ENCODE peak calls at places on chromosome 5, in six cellular contexts. Z is Peyer's patch, Y is A549, I is transverse colon, L is heart left ventricle, M is IMR-90. C is an unnamed sample.
A peak's percentile ranks its signal among the peaks of the same experiment; 100 is the strongest.

GRCh38 chr5:42949348-42950090 is 90.6 kb downstream of the ANXA2R start:
- DNase-seq in Z (peak; percentile 79), Y (peak; percentile 80), I (peak; percentile 76), L (peak; percentile 64), M (peak; percentile 83), C (peak; percentile 91)

GRCh38 chr5:147805030-147805454 is 22.5 kb upstream of the JAKMIP2 start:
- DNase-seq in Z (peak; percentile 35), Y (no peak), I (peak; percentile 17), L (peak; percentile 27), M (no peak), C (no peak)

GRCh38 chr5:151772029-151772867 is 494 bp downstream of the G3BP1 start:
- DNase-seq in Z (peak; percentile 48), Y (peak; percentile 28), I (peak; percentile 56), L (peak; percentile 49), M (no peak), C (peak; percentile 46)

GRCh38 chr5:54882101-54882500 is 103.3 kb downstream of the ESM1 start:
- DNase-seq in Z (no peak), Y (no peak), I (no peak), L (no peak), M (no peak), C (no peak)

GRCh38 chr5:134019636-134020035 is 14.9 kb upstream of the VDAC1 start:
- DNase-seq in Z (no peak), Y (no peak), I (no peak), L (no peak), M (no peak), C (no peak)

GRCh38 chr5:53488195-53488594 is 7.8 kb downstream of the FST start:
- DNase-seq in Z (no peak), Y (no peak), I (no peak), L (no peak), M (peak; percentile 20), C (no peak)

GRCh38 chr5:58022055-58022454 is 437.8 kb downstream of the PLK2 start:
- DNase-seq in Z (no peak), Y (no peak), I (no peak), L (peak; percentile 18), M (peak; percentile 16), C (no peak)

GRCh38 chr5:55597014-55597981 is 62.5 kb upstream of the PLPP1 start:
- DNase-seq in Z (no peak), Y (no peak), I (no peak), L (peak; percentile 67), M (peak; percentile 82), C (peak; percentile 67)

GRCh38 chr5:74432240-74432639 is 208.3 kb downstream of the ENC1 start:
- DNase-seq in Z (no peak), Y (no peak), I (no peak), L (no peak), M (no peak), C (no peak)

GRCh38 chr5:111439473-111440075 is 72.8 kb downstream of the STARD4 start:
- DNase-seq in Z (no peak), Y (no peak), I (no peak), L (no peak), M (peak; percentile 65), C (no peak)

GRCh38 chr5:78008356-78008967 is 232.3 kb upstream of the TBCA start:
- DNase-seq in Z (no peak), Y (peak; percentile 41), I (no peak), L (no peak), M (peak; percentile 58), C (no peak)

GRCh38 chr5:177610770-177611445 is 11.0 kb downstream of the B4GALT7 start:
- DNase-seq in Z (no peak), Y (no peak), I (no peak), L (no peak), M (no peak), C (no peak)

GRCh38 chr5:153480401-153480800 is 10.1 kb upstream of the GRIA1 start:
- DNase-seq in Z (no peak), Y (no peak), I (no peak), L (no peak), M (peak; percentile 52), C (no peak)

GRCh38 chr5:32390819-32391591 is 53.5 kb downstream of the ZFR start:
- DNase-seq in Z (no peak), Y (no peak), I (no peak), L (no peak), M (peak; percentile 95), C (no peak)

GRCh38 chr5:16936150-16937022 is at the start of gene MYO10:
- DNase-seq in Z (peak; percentile 17), Y (peak; percentile 69), I (peak; percentile 88), L (peak; percentile 76), M (peak; percentile 80), C (peak; percentile 96)

GRCh38 chr5:72141440-72142271 is 34.4 kb downstream of the MAP1B start:
- DNase-seq in Z (no peak), Y (peak; percentile 19), I (no peak), L (peak; percentile 62), M (peak; percentile 97), C (no peak)

GRCh38 chr5:175693746-175694145 is 35.9 kb downstream of the HRH2 start:
- DNase-seq in Z (no peak), Y (no peak), I (no peak), L (no peak), M (no peak), C (no peak)

GRCh38 chr5:151173711-151174611 is 16.4 kb upstream of the ANXA6 start:
- DNase-seq in Z (no peak), Y (no peak), I (no peak), L (no peak), M (no peak), C (no peak)

GRCh38 chr5:61450880-61451279 is 118.8 kb downstream of the ZSWIM6 start:
- DNase-seq in Z (no peak), Y (no peak), I (no peak), L (no peak), M (peak; percentile 51), C (no peak)

GRCh38 chr5:157544623-157544989 is 31.0 kb downstream of the ADAM19 start:
- DNase-seq in Z (no peak), Y (no peak), I (no peak), L (no peak), M (no peak), C (no peak)

GRCh38 chr5:81815318-81815717 is 64.4 kb upstream of the SSBP2 start:
- DNase-seq in Z (no peak), Y (no peak), I (no peak), L (no peak), M (no peak), C (no peak)

GRCh38 chr5:123482258-123482657 is 29.7 kb upstream of the CSNK1G3 start:
- DNase-seq in Z (no peak), Y (no peak), I (no peak), L (no peak), M (peak; percentile 8), C (no peak)

GRCh38 chr5:71782771-71783770 is 64.0 kb downstream of the CARTPT start:
- DNase-seq in Z (peak; percentile 51), Y (peak; percentile 41), I (peak; percentile 74), L (peak; percentile 84), M (peak; percentile 75), C (peak; percentile 82)

GRCh38 chr5:132839426-132840301 is 9.2 kb upstream of the SHROOM1 start:
- DNase-seq in Z (no peak), Y (no peak), I (peak; percentile 51), L (no peak), M (peak; percentile 87), C (no peak)

GRCh38 chr5:58259685-58260152 is 200.2 kb downstream of the PLK2 start:
- DNase-seq in Z (no peak), Y (peak; percentile 86), I (no peak), L (no peak), M (peak; percentile 98), C (no peak)

GRCh38 chr5:73381587-73382411 is 66.8 kb downstream of the FOXD1 start:
- DNase-seq in Z (no peak), Y (no peak), I (no peak), L (no peak), M (no peak), C (no peak)

GRCh38 chr5:72108200-72109050 is 1.1 kb downstream of the MAP1B start:
- DNase-seq in Z (no peak), Y (peak; percentile 61), I (peak; percentile 36), L (peak; percentile 87), M (peak; percentile 67), C (peak; percentile 65)

GRCh38 chr5:43627028-43627427 is 24.0 kb downstream of the NNT start:
- DNase-seq in Z (no peak), Y (peak; percentile 68), I (peak; percentile 15), L (peak; percentile 48), M (peak; percentile 64), C (no peak)

DNA sequence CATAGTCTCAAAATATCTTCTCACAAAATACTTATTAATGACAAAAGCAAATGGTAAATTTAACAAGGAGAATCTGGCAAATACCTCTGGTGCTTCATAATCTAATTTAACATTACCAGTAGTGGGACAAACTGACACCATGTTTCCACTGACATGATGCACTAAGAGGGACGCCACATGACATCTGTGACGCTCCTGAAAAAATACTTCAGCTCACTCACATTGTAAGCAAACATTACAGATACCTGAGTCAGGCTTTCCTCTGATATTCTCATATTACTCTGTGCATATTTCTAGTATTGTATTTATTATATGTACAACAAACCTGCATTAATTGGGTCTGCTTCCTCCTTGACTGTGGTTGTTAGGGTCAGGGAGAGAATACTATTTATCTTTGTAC is 56.7 kb upstream of the OSMR start:
- DNase-seq in Z (no peak), Y (no peak), I (no peak), L (no peak), M (peak; percentile 26), C (no peak)
- TF ChIP-seq POLR2A in Z (no peak), Y (no peak), I (no peak), L (no peak), M (no peak), C (no peak)

GRCh38 chr5:138755084-138755748 is 2.0 kb downstream of the CTNNA1 start:
- DNase-seq in Z (no peak), Y (no peak), I (no peak), L (no peak), M (no peak), C (no peak)
- H3K4me3 ChIP-seq in Z (peak overlapping the region; percentile 90), Y (peak overlapping the region; percentile 91), I (peak overlapping the region; percentile 98), L (peak overlapping the region; percentile 89), M (no peak overlapping the region), C (no peak overlapping the region)

GRCh38 chr5:140401362-140402257 is at the start of gene ANKHD1:
- DNase-seq in Z (peak; percentile 98), Y (peak; percentile 97), I (peak; percentile 98), L (peak; percentile 99), M (peak; percentile 100), C (peak; percentile 100)

GRCh38 chr5:140403613-140404012 is 2.0 kb downstream of the ANKHD1 start:
- DNase-seq in Z (no peak), Y (no peak), I (no peak), L (no peak), M (no peak), C (no peak)

GRCh38 chr5:140402258-140403074 is 833 bp downstream of the ANKHD1 start:
- DNase-seq in Z (peak; percentile 28), Y (peak; percentile 44), I (peak; percentile 36), L (peak; percentile 49), M (peak; percentile 29), C (peak; percentile 90)

GRCh38 chr5:140398379-140398811 is 3.2 kb upstream of the ANKHD1 start:
- DNase-seq in Z (no peak), Y (peak; percentile 8), I (no peak), L (no peak), M (no peak), C (no peak)

GRCh38 chr5:140400730-140401361 is 787 bp upstream of the ANKHD1 start:
- DNase-seq in Z (peak; percentile 87), Y (peak; percentile 97), I (peak; percentile 93), L (peak; percentile 93), M (peak; percentile 97), C (peak; percentile 92)
- TF ChIP-seq POLR2A in Z (peak; percentile 58), Y (peak; percentile 40), I (peak; percentile 54), L (no peak), M (no peak), C (no peak)

GRCh38 chr5:159052282-159053011 is 47.3 kb downstream of the EBF1 start:
- DNase-seq in Z (peak; percentile 64), Y (no peak), I (no peak), L (no peak), M (no peak), C (no peak)
- H3K4me3 ChIP-seq in Z (no peak overlapping the region), Y (no peak overlapping the region), I (no peak overlapping the region), L (peak overlapping the region; percentile 38), M (no peak overlapping the region), C (no peak overlapping the region)

GRCh38 chr5:891117-891836 is 1.3 kb downstream of the BRD9 start:
- DNase-seq in Z (no peak), Y (peak; percentile 62), I (peak; percentile 31), L (no peak), M (no peak), C (no peak)
- TF ChIP-seq POLR2A in Z (no peak), Y (no peak), I (peak; percentile 22), L (no peak), M (no peak), C (no peak)

C was measured in lower leg skin.